ENCODE peak calls at places on chromosomes 5 and 9, in five cellular contexts. C, M, V, X and K are unnamed samples.

GRCh38 chr5:144028644-144029043 is 141.8 kb downstream of the YIPF5 start:
- DNase-seq in C (peak), M (no peak), V (no peak), X (no peak), K (no peak)

GRCh38 chr5:157431544-157432200 is 28.3 kb upstream of the NIPAL4 start:
- DNase-seq in C (peak), M (no peak), V (no peak), X (no peak), K (peak)

GRCh38 chr9:96859461-96860198 is 5.3 kb upstream of the ZNF782 start:
- DNase-seq in C (peak), M (no peak), V (peak), X (no peak), K (no peak)

GRCh38 chr9:6305954-6306563 is 22.1 kb upstream of the TPD52L3 start:
- DNase-seq in C (peak), M (no peak), V (no peak), X (no peak), K (peak)

GRCh38 chr5:135398160-135398854 is 724 bp downstream of the MACROH2A1 start:
- DNase-seq in C (no peak), M (peak), V (peak), X (no peak), K (peak)

GRCh38 chr9:19517202-19517942 is 108.6 kb downstream of the ACER2 start:
- DNase-seq in C (no peak), M (no peak), V (no peak), X (no peak), K (peak)

GRCh38 chr5:88940712-88941111 is 57.7 kb upstream of the MEF2C start:
- DNase-seq in C (no peak), M (no peak), V (no peak), X (no peak), K (peak)

GRCh38 chr5:6572825-6573380 is 59.9 kb downstream of the NSUN2 start:
- DNase-seq in C (no peak), M (no peak), V (no peak), X (peak), K (no peak)

GRCh38 chr5:13987843-13988464 is 43.5 kb upstream of the DNAH5 start:
- DNase-seq in C (peak), M (no peak), V (peak), X (peak), K (peak)

GRCh38 chr5:129771058-129771838 is 23.4 kb downstream of the MINAR2 start:
- DNase-seq in C (peak), M (no peak), V (peak), X (peak), K (peak)

DNA sequence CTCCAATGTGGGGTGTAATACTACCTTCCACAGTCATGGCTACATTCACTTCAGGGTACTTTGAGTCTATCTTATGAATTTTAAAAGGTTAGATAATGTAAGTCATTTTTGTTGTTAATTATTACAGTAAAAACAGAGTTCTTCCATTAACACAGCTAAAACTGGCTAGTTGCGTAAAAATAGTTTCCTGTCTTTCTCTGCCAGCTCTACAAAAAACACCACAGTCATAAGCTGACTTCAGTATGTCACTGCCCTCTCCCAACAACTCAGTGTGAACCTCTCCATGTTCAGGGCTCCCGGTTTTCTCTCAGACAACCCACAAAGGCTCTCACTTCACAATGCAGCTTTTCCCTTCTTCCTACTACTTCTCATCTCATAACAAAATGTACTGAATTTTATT is 84.8 kb upstream of the ITGA1 start:
- DNase-seq in C (no peak), M (no peak), V (no peak), X (no peak), K (no peak)
- TF ChIP-seq CTCF in C (no peak), M (no peak), V (no peak), X (no peak), K (no peak)

DNA sequence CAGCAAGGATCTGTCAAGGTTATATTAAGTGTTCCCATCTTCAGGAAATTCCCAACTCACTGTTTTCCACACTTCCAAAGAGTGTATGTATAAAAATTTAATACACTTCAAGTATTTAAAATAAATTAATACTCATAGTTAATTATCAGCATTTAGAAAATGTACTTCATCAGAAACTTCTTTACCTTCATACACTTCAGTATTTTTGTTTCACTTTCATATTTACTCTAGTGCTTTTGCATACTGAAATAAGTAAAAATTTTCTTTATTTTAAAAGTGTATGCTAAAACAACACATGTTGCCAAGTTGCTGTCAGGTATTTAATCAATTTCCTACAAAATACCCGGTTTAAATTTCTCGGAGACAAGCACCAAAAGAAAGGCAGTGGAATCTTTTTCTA is 16.5 kb downstream of the RICTOR start:
- DNase-seq in C (no peak), M (no peak), V (no peak), X (no peak), K (peak)
- H3K4me3 ChIP-seq in C (peak), M (peak), V (no peak), X (no peak), K (peak)

GRCh38 chr5:106089073-106089472 is 1581.7 kb downstream of the EFNA5 start:
- DNase-seq in C (no peak), M (no peak), V (no peak), X (no peak), K (no peak)
- TF ChIP-seq CTCF in C (no peak), M (no peak), V (no peak), X (no peak), K (no peak)

GRCh38 chr9:121917375-121918335 is 175.5 kb downstream of the TTLL11 start:
- DNase-seq in C (no peak), M (no peak), V (no peak), X (no peak), K (no peak)
- H3K4me3 ChIP-seq in C (no peak), M (no peak), V (no peak), X (no peak), K (no peak)